ENCODE peak calls at places on chromosome 2, in ten cellular contexts. U is pancreas, L is adrenal gland, K is esophagus squamous epithelium, Q is endodermal cell, G is endothelial cell of umbilical vein, N is H9, A is epithelial cell of prostate, R is GM23248, I is heart left ventricle. B is an unnamed sample.

GRCh38 chr2:189821953-189822748 is 37.9 kb downstream of the PMS1 start:
- DNase-seq in U (no peak), L (no peak), K (no peak), Q (no peak), G (no peak), N (no peak), A (no peak), R (peak; percentile 62), I (no peak), B (no peak)

GRCh38 chr2:3091696-3092095 is 285.9 kb downstream of the EIPR1 start:
- DNase-seq in U (no peak), L (no peak), K (no peak), Q (no peak), G (no peak), N (no peak), A (no peak), R (no peak), I (no peak), B (no peak)

GRCh38 chr2:218027426-218028188 is 24.8 kb upstream of the TNS1 start:
- DNase-seq in U (peak; percentile 3), L (peak; percentile 13), K (no peak), Q (peak; percentile 43), G (no peak), N (peak; percentile 20), A (no peak), R (no peak), I (no peak), B (no peak)

GRCh38 chr2:74566423-74567085 is 12.0 kb downstream of the DOK1 start:
- DNase-seq in U (no peak), L (no peak), K (no peak), Q (peak; percentile 20), G (no peak), N (no peak), A (no peak), R (peak; percentile 93), I (no peak), B (no peak)

GRCh38 chr2:71129114-71129890 is 727 bp downstream of the MCEE start:
- DNase-seq in U (no peak), L (no peak), K (no peak), Q (no peak), G (peak; percentile 39), N (no peak), A (no peak), R (peak; percentile 56), I (no peak), B (no peak)

GRCh38 chr2:201220102-201220570 is 37.2 kb downstream of the CASP10 start:
- DNase-seq in U (peak; percentile 30), L (peak; percentile 60), K (no peak), Q (peak; percentile 59), G (peak; percentile 92), N (no peak), A (no peak), R (no peak), I (no peak), B (no peak)

GRCh38 chr2:205811387-205811786 is 129.1 kb downstream of the NRP2 start:
- DNase-seq in U (no peak), L (no peak), K (no peak), Q (no peak), G (no peak), N (no peak), A (no peak), R (no peak), I (no peak), B (no peak)

GRCh38 chr2:200770847-200771246 is 40.9 kb upstream of the BZW1 start:
- DNase-seq in U (no peak), L (no peak), K (no peak), Q (no peak), G (no peak), N (no peak), A (no peak), R (no peak), I (no peak), B (no peak)

GRCh38 chr2:160792837-160793236 is 299.2 kb upstream of the RBMS1 start:
- DNase-seq in U (no peak), L (no peak), K (no peak), Q (no peak), G (no peak), N (no peak), A (no peak), R (no peak), I (no peak), B (no peak)

GRCh38 chr2:238141541-238142318 is 3.3 kb downstream of the KLHL30 start:
- DNase-seq in U (no peak), L (no peak), K (no peak), Q (no peak), G (peak; percentile 16), N (no peak), A (peak; percentile 64), R (peak; percentile 24), I (peak; percentile 47), B (no peak)

GRCh38 chr2:233385489-233386044 is 31.3 kb downstream of the DGKD start:
- DNase-seq in U (no peak), L (no peak), K (no peak), Q (no peak), G (no peak), N (no peak), A (no peak), R (no peak), I (no peak), B (no peak)
- H3K27ac ChIP-seq in U (no peak overlapping the region), L (no peak overlapping the region), K (no peak overlapping the region), Q (no peak overlapping the region), G (no peak overlapping the region), N (no peak overlapping the region), A (no peak overlapping the region), R (no peak overlapping the region), I (peak overlapping the region; percentile 22), B (no peak overlapping the region)

GRCh38 chr2:174678395-174678794 is 80.8 kb upstream of the WIPF1 start:
- DNase-seq in U (no peak), L (no peak), K (no peak), Q (no peak), G (no peak), N (no peak), A (no peak), R (no peak), I (peak; percentile 35), B (no peak)
- H3K27ac ChIP-seq in U (no peak overlapping the region), L (no peak overlapping the region), K (no peak overlapping the region), Q (no peak overlapping the region), G (no peak overlapping the region), N (no peak overlapping the region), A (no peak overlapping the region), R (peak overlapping the region; percentile 6), I (no peak overlapping the region), B (no peak overlapping the region)

GRCh38 chr2:25305197-25305596 is 36.5 kb downstream of the DNMT3A start:
- DNase-seq in U (no peak), L (no peak), K (no peak), Q (no peak), G (no peak), N (no peak), A (no peak), R (no peak), I (no peak), B (no peak)

GRCh38 chr2:25301453-25302352 is 40.0 kb downstream of the DNMT3A start:
- DNase-seq in U (no peak), L (peak; percentile 59), K (no peak), Q (no peak), G (peak; percentile 41), N (no peak), A (peak; percentile 87), R (peak; percentile 90), I (no peak), B (no peak)

GRCh38 chr2:25304339-25304728 is 37.4 kb downstream of the DNMT3A start:
- DNase-seq in U (no peak), L (no peak), K (no peak), Q (no peak), G (no peak), N (no peak), A (no peak), R (no peak), I (no peak), B (no peak)

GRCh38 chr2:25302758-25303436 is 38.8 kb downstream of the DNMT3A start:
- DNase-seq in U (no peak), L (no peak), K (no peak), Q (no peak), G (no peak), N (no peak), A (no peak), R (no peak), I (no peak), B (no peak)

GRCh38 chr2:25303517-25304338 is 38.0 kb downstream of the DNMT3A start:
- DNase-seq in U (no peak), L (no peak), K (no peak), Q (no peak), G (no peak), N (no peak), A (no peak), R (no peak), I (no peak), B (peak; percentile 30)
- H3K27ac ChIP-seq in U (no peak overlapping the region), L (no peak overlapping the region), K (no peak overlapping the region), Q (peak overlapping the region; percentile 44), G (no peak overlapping the region), N (no peak overlapping the region), A (no peak overlapping the region), R (no peak overlapping the region), I (no peak overlapping the region), B (peak overlapping the region; percentile 42)

DNA sequence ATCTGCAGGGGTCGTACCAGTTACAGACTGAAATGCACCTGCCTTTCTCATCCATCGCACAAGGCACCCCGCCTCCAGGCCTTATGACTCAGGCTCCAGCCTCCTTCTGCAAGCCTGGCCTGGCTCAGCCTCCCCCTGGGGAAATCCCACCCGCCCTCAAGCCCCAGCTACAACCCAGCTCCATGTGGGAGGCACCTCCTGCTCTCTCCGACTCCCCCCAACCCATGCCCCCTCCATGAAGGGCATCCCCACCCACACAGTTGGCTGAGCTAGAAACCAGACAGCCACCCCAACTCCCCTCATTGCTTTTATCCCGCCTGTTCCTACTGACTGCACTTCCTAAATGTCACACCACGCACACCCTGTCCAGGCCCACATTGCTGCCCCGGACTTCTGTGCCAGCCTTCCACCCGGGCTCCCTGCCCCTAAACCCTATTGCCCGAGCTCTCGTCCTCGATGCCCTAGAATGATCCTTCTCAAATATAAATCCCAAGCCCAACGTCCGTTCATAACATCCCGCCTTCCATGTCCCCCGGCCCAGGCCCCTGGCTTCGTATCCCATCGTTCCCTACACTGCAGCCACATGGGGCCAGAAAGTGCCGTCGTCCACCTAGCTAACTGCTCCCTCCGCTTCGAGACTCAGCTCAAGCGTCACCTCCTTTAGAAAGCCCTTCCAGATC is 9.9 kb downstream of the DNMT3A start:
- DNase-seq in U (no peak), L (no peak), K (no peak), Q (no peak), G (no peak), N (no peak), A (no peak), R (peak; percentile 36), I (no peak), B (no peak)
- H3K27ac ChIP-seq in U (no peak overlapping the region), L (no peak overlapping the region), K (no peak overlapping the region), Q (no peak overlapping the region), G (no peak overlapping the region), N (no peak overlapping the region), A (no peak overlapping the region), R (no peak overlapping the region), I (no peak overlapping the region), B (peak overlapping the region; percentile 90)

DNA sequence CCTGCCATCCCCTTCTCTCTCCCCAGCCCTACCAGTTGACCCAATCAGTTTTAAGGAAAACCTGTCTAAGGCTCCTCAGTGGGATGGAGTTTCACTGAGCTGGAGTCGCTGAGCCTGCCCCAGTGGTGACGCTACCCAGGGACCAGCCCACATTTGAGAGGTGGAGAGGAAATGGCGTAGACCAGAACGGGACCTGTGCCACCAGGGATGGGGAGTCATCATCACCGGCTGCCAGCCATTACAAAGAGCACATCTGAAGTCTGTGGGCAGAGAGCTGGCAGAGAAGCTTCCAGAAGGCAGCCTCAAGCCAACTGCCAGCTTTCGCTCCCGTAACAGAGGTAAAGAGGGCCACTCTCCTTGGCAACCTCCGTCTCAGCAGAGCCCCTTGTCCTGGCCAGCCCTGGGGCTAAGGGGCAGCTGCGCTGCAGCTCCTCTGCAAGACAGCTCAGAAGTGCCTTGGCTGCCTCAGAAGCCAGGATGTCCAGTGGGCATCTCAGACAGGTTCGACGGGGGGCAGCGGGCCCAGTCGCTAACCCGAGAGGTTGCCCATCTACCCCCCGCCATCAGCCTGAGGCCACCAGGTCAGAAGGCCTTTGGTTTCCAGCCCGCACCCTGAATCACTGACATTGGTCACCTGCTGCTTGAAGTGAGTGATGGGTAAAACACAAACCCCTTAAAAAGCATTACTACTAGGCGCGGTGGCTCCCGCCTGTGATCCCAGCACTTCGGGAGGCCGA is 15.4 kb downstream of the SDC1 start:
- DNase-seq in U (no peak), L (peak; percentile 56), K (no peak), Q (peak; percentile 41), G (no peak), N (no peak), A (no peak), R (no peak), I (no peak), B (no peak)
- H3K27ac ChIP-seq in U (no peak overlapping the region), L (no peak overlapping the region), K (peak overlapping the region; percentile 95), Q (no peak overlapping the region), G (no peak overlapping the region), N (no peak overlapping the region), A (peak overlapping the region; percentile 99), R (no peak overlapping the region), I (no peak overlapping the region), B (no peak overlapping the region)

B was measured in substantia nigra.